ENCODE peak calls at places on chromosome 22, in six cellular contexts. O is NCI-H774; N is naive thymus-derived CD4-positive, alpha-beta T cell; H is LHCN-M2; E is GM04504; X is thoracic aorta. D is an unnamed sample.

GRCh38 chr22:50739894-50740293 is 1.9 kb downstream of the ACR start:
- DNase-seq in O (peak; percentile 43), N (no peak), H (no peak), E (no peak), X (no peak), D (no peak)

GRCh38 chr22:25643232-25644000 is 78.9 kb downstream of the GRK3 start:
- DNase-seq in O (peak; percentile 0), N (no peak), H (no peak), E (no peak), X (no peak), D (no peak)

GRCh38 chr22:50530280-50530856 is 556 bp upstream of the TYMP start:
- DNase-seq in O (peak; percentile 45), N (no peak), H (peak; percentile 43), E (no peak), X (no peak), D (no peak)

GRCh38 chr22:31520036-31520435 is 23.7 kb downstream of the SFI1 start:
- DNase-seq in O (no peak), N (no peak), H (no peak), E (no peak), X (no peak), D (no peak)

GRCh38 chr22:46077669-46078099 is 72.6 kb upstream of the PPARA start:
- DNase-seq in O (no peak), N (no peak), H (peak; percentile 58), E (no peak), X (no peak), D (no peak)

GRCh38 chr22:21775061-21775460 is 39.5 kb upstream of the YPEL1 start:
- DNase-seq in O (no peak), N (no peak), H (peak; percentile 96), E (no peak), X (no peak), D (no peak)

GRCh38 chr22:20796731-20797130 is 22.8 kb downstream of the SERPIND1 start:
- DNase-seq in O (no peak), N (no peak), H (no peak), E (no peak), X (no peak), D (no peak)

GRCh38 chr22:33409134-33409533 is 351.0 kb upstream of the SYN3 start:
- DNase-seq in O (no peak), N (no peak), H (no peak), E (no peak), X (no peak), D (no peak)

GRCh38 chr22:42500164-42500835 is 19.3 kb downstream of the RRP7A start:
- DNase-seq in O (peak; percentile 5), N (peak; percentile 85), H (peak; percentile 19), E (peak; percentile 38), X (no peak), D (no peak)

GRCh38 chr22:30127749-30128166 is 47.5 kb downstream of the HORMAD2 start:
- DNase-seq in O (no peak), N (no peak), H (peak; percentile 53), E (no peak), X (no peak), D (no peak)

GRCh38 chr22:35274154-35274871 is 17.0 kb downstream of the HMGXB4 start:
- DNase-seq in O (no peak), N (no peak), H (no peak), E (no peak), X (no peak), D (no peak)

GRCh38 chr22:50194037-50194809 is 6.6 kb upstream of the SELENOO start:
- DNase-seq in O (no peak), N (no peak), H (no peak), E (no peak), X (no peak), D (no peak)

GRCh38 chr22:42138972-42139371 is 8.4 kb upstream of the CYP2D6 start:
- DNase-seq in O (no peak), N (no peak), H (no peak), E (no peak), X (no peak), D (no peak)

GRCh38 chr22:50574383-50574755 is 3.9 kb downstream of the CPT1B start:
- DNase-seq in O (no peak), N (no peak), H (no peak), E (no peak), X (no peak), D (no peak)

GRCh38 chr22:49295465-49295743 is 532.3 kb downstream of the BRD1 start:
- DNase-seq in O (no peak), N (no peak), H (no peak), E (no peak), X (no peak), D (no peak)

GRCh38 chr22:37357471-37357870 is 69.8 kb downstream of the ELFN2 start:
- DNase-seq in O (no peak), N (no peak), H (no peak), E (no peak), X (no peak), D (no peak)

GRCh38 chr22:36029406-36029755 is 757 bp upstream of the RBFOX2 start:
- DNase-seq in O (no peak), N (no peak), H (no peak), E (no peak), X (no peak), D (no peak)

GRCh38 chr22:31329029-31329428 is 17.1 kb downstream of the PATZ1 start:
- DNase-seq in O (no peak), N (no peak), H (peak; percentile 72), E (no peak), X (no peak), D (no peak)

GRCh38 chr22:19037282-19038163 is 84.7 kb downstream of the DGCR2 start:
- DNase-seq in O (no peak), N (no peak), H (no peak), E (no peak), X (no peak), D (no peak)

D was measured in Calu3.